ENCODE peak calls at places on chromosome 1, in six cellular contexts. F is ELR, D is dermis microvascular lymphatic vessel endothelial cell, G is non-pigmented ciliary epithelial cell, X is NCI-H1417, Z is neural crest cell. T is an unnamed sample.

GRCh38 chr1:43853161-43853921 is 80.3 kb upstream of the ARTN start:
- DNase-seq in F (peak), D (peak), G (no peak), X (no peak), Z (no peak), T (peak)

GRCh38 chr1:181159451-181160151 is 71.1 kb downstream of the IER5 start:
- DNase-seq in F (peak), D (no peak), G (no peak), X (no peak), Z (no peak), T (peak)

GRCh38 chr1:235402457-235403200 is 35.4 kb downstream of the TBCE start:
- DNase-seq in F (peak), D (no peak), G (no peak), X (no peak), Z (no peak), T (no peak)

GRCh38 chr1:156233421-156234127 is 8.4 kb upstream of the BGLAP start:
- DNase-seq in F (peak), D (no peak), G (peak), X (no peak), Z (no peak), T (no peak)

GRCh38 chr1:21296509-21297354 is 6.5 kb upstream of the ECE1 start:
- DNase-seq in F (peak), D (no peak), G (no peak), X (no peak), Z (no peak), T (no peak)

GRCh38 chr1:154342836-154343472 is 17.6 kb downstream of the ATP8B2 start:
- DNase-seq in F (no peak), D (no peak), G (no peak), X (no peak), Z (no peak), T (no peak)

GRCh38 chr1:245807954-245808719 is 653.4 kb downstream of the KIF26B start:
- DNase-seq in F (no peak), D (no peak), G (no peak), X (no peak), Z (no peak), T (no peak)

GRCh38 chr1:242243472-242243871 is 244.6 kb upstream of the MAP1LC3C start:
- DNase-seq in F (peak), D (no peak), G (no peak), X (no peak), Z (no peak), T (no peak)

GRCh38 chr1:32042330-32042729 is 28.7 kb downstream of the KHDRBS1 start:
- DNase-seq in F (no peak), D (no peak), G (no peak), X (no peak), Z (no peak), T (no peak)

GRCh38 chr1:218785928-218786327 is 387.8 kb upstream of the LYPLAL1 start:
- DNase-seq in F (no peak), D (peak), G (no peak), X (no peak), Z (no peak), T (no peak)

GRCh38 chr1:228076796-228077430 is 5.6 kb upstream of the ARF1 start:
- DNase-seq in F (no peak), D (no peak), G (no peak), X (no peak), Z (no peak), T (no peak)

GRCh38 chr1:235910357-235911299 is 43.9 kb upstream of the LYST start:
- DNase-seq in F (peak), D (peak), G (peak), X (peak), Z (no peak), T (no peak)

GRCh38 chr1:201212461-201213055 is 21.9 kb downstream of the IGFN1 start:
- DNase-seq in F (no peak), D (no peak), G (no peak), X (no peak), Z (no peak), T (no peak)

GRCh38 chr1:12799730-12800129 is 8.5 kb downstream of the PRAMEF1 start:
- DNase-seq in F (no peak), D (no peak), G (no peak), X (no peak), Z (no peak), T (no peak)

T was measured in pulmonary artery endothelial cell.